ENCODE peak calls at places on chromosomes 16 and 17, in eight cellular contexts. E is GM23338, D is endothelial cell of umbilical vein, N is HL-60, S is left lung, P is upper lobe of left lung, Z is H7, W is lung. F is an unnamed sample.

GRCh38 chr16:11224894-11225676 is 30.9 kb downstream of the SOCS1 start:
- DNase-seq in S (peak; percentile 79), Z (no peak), W (no peak), D (no peak), P (peak; percentile 86), N (peak; percentile 67), E (no peak), F (no peak)

GRCh38 chr16:64586756-64587155 is 535.1 kb downstream of the CDH11 start:
- DNase-seq in N (no peak), S (no peak), D (no peak), P (no peak), Z (no peak), W (no peak), E (no peak), F (no peak)

GRCh38 chr17:78708510-78708973 is 73.5 kb downstream of the CYTH1 start:
- DNase-seq in S (peak; percentile 85), E (peak; percentile 85), D (peak; percentile 72), N (peak; percentile 70), P (no peak), W (peak; percentile 70), Z (peak; percentile 87), F (peak; percentile 75)

GRCh38 chr17:76382803-76383644 is 1.4 kb upstream of the SPHK1 start:
- DNase-seq in S (peak; percentile 92), N (peak; percentile 61), Z (peak; percentile 94), D (peak; percentile 74), E (peak; percentile 87), P (peak; percentile 90), W (peak; percentile 58), F (peak; percentile 60)

GRCh38 chr17:17693253-17693954 is 12.1 kb downstream of the RAI1 start:
- DNase-seq in D (peak; percentile 81), N (peak; percentile 23), Z (peak; percentile 85), E (peak; percentile 71), W (peak; percentile 67), P (peak; percentile 87), S (peak; percentile 88), F (peak; percentile 73)

GRCh38 chr17:57667461-57667923 is 77.6 kb downstream of the CCDC182 start:
- DNase-seq in E (no peak), S (no peak), D (no peak), P (no peak), Z (no peak), W (no peak), N (no peak), F (peak; percentile 9)

GRCh38 chr16:69273009-69273408 is 38.1 kb upstream of the VPS4A start:
- DNase-seq in N (no peak), Z (no peak), W (no peak), D (no peak), S (no peak), P (no peak), E (no peak), F (no peak)

GRCh38 chr17:42991471-42991870 is 6.7 kb upstream of the RPL27 start:
- DNase-seq in E (no peak), D (no peak), Z (no peak), N (no peak), P (no peak), S (no peak), W (no peak), F (no peak)

GRCh38 chr17:49278076-49278475 is 47.5 kb upstream of the PHOSPHO1 start:
- DNase-seq in N (no peak), P (no peak), W (no peak), S (peak; percentile 20), Z (peak; percentile 39), D (no peak), E (no peak), F (no peak)

GRCh38 chr16:30011505-30012480 is 966 bp upstream of the DOC2A start:
- DNase-seq in W (no peak), S (no peak), Z (peak; percentile 91), D (no peak), E (peak; percentile 68), N (no peak), P (no peak), F (no peak)

GRCh38 chr17:62876063-62876462 is 67.9 kb upstream of the MARCHF10 start:
- DNase-seq in E (no peak), N (no peak), D (peak; percentile 79), W (no peak), P (no peak), Z (no peak), S (no peak), F (no peak)

GRCh38 chr17:66755101-66755943 is 79.6 kb upstream of the CACNG5 start:
- DNase-seq in Z (no peak), P (no peak), S (peak; percentile 69), D (no peak), W (no peak), N (no peak), E (no peak), F (no peak)

GRCh38 chr16:52611817-52612673 is 65.1 kb upstream of the TOX3 start:
- DNase-seq in D (no peak), W (no peak), N (no peak), P (no peak), Z (no peak), S (no peak), E (no peak), F (peak; percentile 44)

DNA sequence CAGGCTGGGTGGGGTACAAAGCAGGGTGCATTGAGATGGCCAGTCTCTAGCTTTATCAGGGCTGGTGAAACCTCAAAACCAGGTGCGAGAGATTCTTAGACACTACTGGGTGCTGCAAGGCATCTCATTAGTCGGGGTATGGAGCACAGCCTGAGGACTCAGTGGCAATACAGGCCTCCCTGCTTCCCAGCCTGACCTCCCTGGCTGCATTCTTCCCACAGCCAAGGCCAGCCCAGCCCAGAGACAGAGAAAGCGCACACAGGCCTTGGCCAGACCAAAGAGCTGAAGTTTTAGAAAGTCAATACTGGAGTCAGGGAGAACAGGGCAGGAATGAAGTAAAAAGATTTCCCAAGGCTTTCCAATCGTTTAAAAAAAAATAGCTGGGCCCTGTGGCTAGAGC is 12.5 kb downstream of the HNF1B start:
- DNase-seq in P (no peak), S (no peak), E (no peak), N (no peak), D (no peak), W (no peak), Z (no peak), F (no peak)
- H3K27me3 ChIP-seq in P (no peaks in the 10 kb centered on the region), S (peaks cover 28% of the 10 kb centered on the region), E (peaks cover 27% of the 10 kb centered on the region), N (peaks cover 8% of the 10 kb centered on the region), D (peaks cover 15% of the 10 kb centered on the region), W (no peaks in the 10 kb centered on the region), Z (peaks cover 15% of the 10 kb centered on the region), F (no peaks in the 10 kb centered on the region)

GRCh38 chr16:3730161-3731125 is 13.1 kb upstream of the TRAP1 start:
- DNase-seq in N (no peak), W (no peak), D (no peak), P (no peak), S (no peak), Z (peak; percentile 34), E (no peak), F (no peak)
- H3K27me3 ChIP-seq in N (no peaks in the 10 kb centered on the region), W (no peaks in the 10 kb centered on the region), D (no peaks in the 10 kb centered on the region), P (no peaks in the 10 kb centered on the region), S (no peaks in the 10 kb centered on the region), Z (no peaks in the 10 kb centered on the region), E (no peaks in the 10 kb centered on the region), F (no peaks in the 10 kb centered on the region)

GRCh38 chr16:1063728-1064127 is 8.8 kb upstream of the SSTR5 start:
- DNase-seq in Z (no peak), D (no peak), W (no peak), E (no peak), S (no peak), P (no peak), N (no peak), F (no peak)
- H3K27me3 ChIP-seq in Z (no peaks in the 10 kb centered on the region), D (peaks cover 5% of the 10 kb centered on the region), W (peaks cover 18% of the 10 kb centered on the region), E (no peaks in the 10 kb centered on the region), S (peaks cover 93% of the 10 kb centered on the region), P (peaks cover 4% of the 10 kb centered on the region), N (peaks cover 8% of the 10 kb centered on the region), F (peaks cover 7% of the 10 kb centered on the region)

GRCh38 chr17:8073627-8074485 is 13.7 kb downstream of the ALOX12B start:
- DNase-seq in Z (peak; percentile 94), P (peak; percentile 93), W (peak; percentile 74), N (peak; percentile 31), D (peak; percentile 59), S (peak; percentile 95), E (peak; percentile 91), F (peak; percentile 65)
- H3K27me3 ChIP-seq in Z (peaks cover 80% of the 10 kb centered on the region), P (peaks cover 21% of the 10 kb centered on the region), W (no peaks in the 10 kb centered on the region), N (no peaks in the 10 kb centered on the region), D (peaks cover 38% of the 10 kb centered on the region), S (peaks cover 81% of the 10 kb centered on the region), E (peaks cover 100% of the 10 kb centered on the region), F (peaks cover 24% of the 10 kb centered on the region)

F was measured in pancreas.